ENCODE peak calls at places on chromosomes 5 and 9, in eight cellular contexts. N is activated CD8-positive, alpha-beta memory T cell treated with anti-CD3 and anti-CD28 coated beads for 1 hour; K is tibial nerve; A is activated gamma-delta T cell treated with Interleukin-2 at 50 U/mL for 16 hours; G is brain microvascular endothelial cell; J is iPS-NIHi11; F is kidney glomerular epithelial cell; M is A172. T is an unnamed sample.
A peak's percentile ranks its signal among the peaks of the same experiment; 100 is the strongest.

GRCh38 chr9:131578778-131579504 is 33.6 kb downstream of the PRRT1B start:
- DNase-seq in N (no peak), K (no peak), A (peak; percentile 61), G (no peak), J (no peak), F (no peak), M (no peak), T (no peak)

GRCh38 chr5:176474476-176474875 is 26.3 kb downstream of the FAF2 start:
- DNase-seq in N (no peak), K (no peak), A (no peak), G (peak; percentile 70), J (no peak), F (no peak), M (no peak), T (no peak)

GRCh38 chr5:91244380-91245073 is 138.6 kb downstream of the ARRDC3 start:
- DNase-seq in N (no peak), K (no peak), A (no peak), G (no peak), J (no peak), F (no peak), M (no peak), T (no peak)

GRCh38 chr5:168707646-168708300 is 128.6 kb upstream of the PANK3 start:
- DNase-seq in N (no peak), K (no peak), A (no peak), G (no peak), J (no peak), F (no peak), M (no peak), T (no peak)

GRCh38 chr9:33436445-33436844 is 10.9 kb downstream of the AQP3 start:
- DNase-seq in N (no peak), K (no peak), A (no peak), G (no peak), J (no peak), F (no peak), M (no peak), T (no peak)

GRCh38 chr9:114919611-114920010 is 10.8 kb downstream of the TNFSF8 start:
- DNase-seq in N (no peak), K (no peak), A (no peak), G (no peak), J (no peak), F (no peak), M (no peak), T (no peak)

GRCh38 chr5:178472138-178472537 is 118.1 kb downstream of the COL23A1 start:
- DNase-seq in N (no peak), K (no peak), A (no peak), G (no peak), J (no peak), F (no peak), M (no peak), T (no peak)

GRCh38 chr5:14397717-14398116 is 183.9 kb upstream of the OTULINL start:
- DNase-seq in N (no peak), K (no peak), A (no peak), G (peak; percentile 49), J (no peak), F (peak; percentile 72), M (peak; percentile 83), T (no peak)

GRCh38 chr9:120723547-120723946 is 9.3 kb upstream of the MEGF9 start:
- DNase-seq in N (no peak), K (no peak), A (no peak), G (peak; percentile 52), J (no peak), F (peak; percentile 68), M (no peak), T (no peak)

GRCh38 chr5:143916441-143916840 is 104.5 kb downstream of the HMHB1 start:
- DNase-seq in N (no peak), K (no peak), A (no peak), G (no peak), J (no peak), F (no peak), M (no peak), T (no peak)

GRCh38 chr5:50770441-50770840 is 104.0 kb downstream of the PARP8 start:
- DNase-seq in N (no peak), K (no peak), A (no peak), G (no peak), J (no peak), F (no peak), M (no peak), T (no peak)

GRCh38 chr9:95055851-95056551 is 261.5 kb downstream of the FANCC start:
- DNase-seq in N (no peak), K (no peak), A (no peak), G (peak; percentile 64), J (no peak), F (no peak), M (no peak), T (peak; percentile 23)

GRCh38 chr9:76808636-76809035 is 44.4 kb downstream of the PCA3 start:
- DNase-seq in N (no peak), K (no peak), A (no peak), G (no peak), J (no peak), F (no peak), M (no peak), T (no peak)